ENCODE peak calls at places on chromosomes 12 and 14, in seven cellular contexts. D is GM23338, B is PC-3, P is HCT116, L is GM23248, N is PC-9, Z is MM.1S. V is an unnamed sample. For H3K9me2, the result is how much of the 10 kb centered on the place peaks cover.

GRCh38 chr12:69509308-69509736 is 39.1 kb downstream of the FRS2 start:
- DNase-seq in D (no peak), B (no peak), P (no peak), L (peak), N (no peak), Z (no peak), V (no peak)

GRCh38 chr12:6226002-6226700 is 26.0 kb downstream of the CD9 start:
- DNase-seq in D (no peak), B (no peak), P (no peak), L (peak), N (no peak), Z (no peak), V (peak)

GRCh38 chr12:40032433-40033259 is 73.2 kb downstream of the SLC2A13 start:
- DNase-seq in D (peak), B (no peak), P (no peak), L (no peak), N (no peak), Z (no peak), V (peak)

GRCh38 chr14:29584992-29585391 is 342.7 kb downstream of the PRKD1 start:
- DNase-seq in D (peak), B (peak), P (no peak), L (peak), N (peak), Z (no peak), V (peak)

GRCh38 chr12:6792522-6793201 is 3.3 kb downstream of the CD4 start:
- DNase-seq in D (no peak), B (no peak), P (no peak), L (no peak), N (no peak), Z (no peak), V (no peak)

GRCh38 chr14:58362798-58363412 is 32.8 kb upstream of the TOMM20L start:
- DNase-seq in D (peak), B (peak), P (peak), L (peak), N (no peak), Z (peak), V (peak)

GRCh38 chr14:58864751-58865519 is 227.2 kb downstream of the DACT1 start:
- DNase-seq in D (no peak), B (peak), P (no peak), L (peak), N (no peak), Z (no peak), V (peak)

GRCh38 chr14:24384169-24384568 is 14.6 kb upstream of the NYNRIN start:
- DNase-seq in D (no peak), B (no peak), P (no peak), L (no peak), N (no peak), Z (no peak), V (no peak)

GRCh38 chr12:127548123-127548553 is 718.8 kb upstream of the TMEM132C start:
- DNase-seq in D (peak), B (peak), P (no peak), L (peak), N (no peak), Z (no peak), V (no peak)

GRCh38 chr14:103380719-103381377 is 4.4 kb upstream of the MARK3 start:
- DNase-seq in D (no peak), B (no peak), P (no peak), L (peak), N (no peak), Z (no peak), V (no peak)

GRCh38 chr14:53964249-53964648 is 7.6 kb upstream of the BMP4 start:
- DNase-seq in D (peak), B (no peak), P (no peak), L (no peak), N (no peak), Z (no peak), V (peak)

GRCh38 chr12:105076098-105076497 is 8.2 kb downstream of the ALDH1L2 start:
- DNase-seq in D (no peak), B (peak), P (no peak), L (peak), N (no peak), Z (no peak), V (no peak)

GRCh38 chr12:71556881-71557280 is 106.8 kb downstream of the ZFC3H1 start:
- DNase-seq in D (peak), B (peak), P (peak), L (peak), N (peak), Z (no peak), V (peak)

GRCh38 chr14:51335521-51335920 is 95.5 kb downstream of the TMX1 start:
- DNase-seq in D (no peak), B (no peak), P (no peak), L (peak), N (no peak), Z (no peak), V (no peak)

GRCh38 chr12:75526655-75527511 is 15.5 kb upstream of the KRR1 start:
- DNase-seq in D (peak), B (peak), P (peak), L (peak), N (peak), Z (peak), V (peak)

GRCh38 chr14:73634333-73634833 is 10.4 kb upstream of the DNAL1 start:
- DNase-seq in D (peak), B (peak), P (no peak), L (peak), N (peak), Z (no peak), V (peak)

GRCh38 chr12:61846805-61847204 is 413.4 kb upstream of the USP15 start:
- DNase-seq in D (no peak), B (no peak), P (no peak), L (no peak), N (no peak), Z (no peak), V (no peak)
- TF ChIP-seq EZH2 in D (no peak), B (no peak), P (no peak), L (no peak), N (no peak), Z (no peak), V (no peak)

GRCh38 chr14:37311233-37311632 is 113.5 kb downstream of the MIPOL1 start:
- DNase-seq in D (no peak), B (no peak), P (no peak), L (no peak), N (no peak), Z (no peak), V (no peak)
- H3K9me2 ChIP-seq in D (under half), B (under half), P (under half), L (under half), N (under half), Z (under half), V (under half)

DNA sequence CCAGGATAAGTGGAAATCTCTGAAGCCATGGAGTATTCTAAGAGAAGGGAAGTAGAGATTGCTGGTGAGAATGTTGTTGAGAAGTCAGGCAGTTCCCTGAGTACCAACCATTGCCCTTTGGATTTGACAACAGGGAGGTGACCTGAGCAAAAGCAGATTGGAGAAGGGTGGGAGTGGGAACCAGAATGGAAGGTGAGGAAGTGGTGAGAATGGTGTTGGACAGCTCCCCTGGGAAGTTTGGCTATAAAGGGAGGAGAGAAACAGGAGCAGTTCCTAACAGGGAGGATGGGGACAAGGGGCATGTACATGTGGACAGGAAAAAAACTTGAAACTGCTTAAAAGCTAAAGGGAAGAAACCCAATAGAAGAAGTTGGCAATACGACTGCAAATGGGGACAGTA is 198.1 kb downstream of the ETV6 start:
- DNase-seq in D (no peak), B (no peak), P (no peak), L (no peak), N (no peak), Z (no peak), V (no peak)
- H3K4me2 ChIP-seq in D (no peak), B (no peak), P (no peak), L (no peak), N (no peak), Z (no peak), V (no peak)

GRCh38 chr12:55931780-55932545 is 1.0 kb downstream of the DGKA start:
- DNase-seq in D (peak), B (no peak), P (no peak), L (peak), N (peak), Z (no peak), V (peak)
- TF ChIP-seq EZH2 in D (no peak), B (no peak), P (no peak), L (no peak), N (no peak), Z (no peak), V (no peak)

GRCh38 chr14:105272623-105273022 is 24.3 kb downstream of the BTBD6 start:
- DNase-seq in D (peak), B (no peak), P (no peak), L (no peak), N (no peak), Z (no peak), V (no peak)

GRCh38 chr14:105267820-105268548 is 19.7 kb downstream of the BTBD6 start:
- DNase-seq in D (no peak), B (peak), P (no peak), L (no peak), N (no peak), Z (no peak), V (no peak)

GRCh38 chr14:105271224-105271890 is 23.0 kb downstream of the BTBD6 start:
- DNase-seq in D (no peak), B (no peak), P (no peak), L (no peak), N (no peak), Z (no peak), V (no peak)

GRCh38 chr14:105268736-105269354 is 20.5 kb downstream of the BTBD6 start:
- DNase-seq in D (no peak), B (no peak), P (no peak), L (no peak), N (no peak), Z (no peak), V (no peak)

DNA sequence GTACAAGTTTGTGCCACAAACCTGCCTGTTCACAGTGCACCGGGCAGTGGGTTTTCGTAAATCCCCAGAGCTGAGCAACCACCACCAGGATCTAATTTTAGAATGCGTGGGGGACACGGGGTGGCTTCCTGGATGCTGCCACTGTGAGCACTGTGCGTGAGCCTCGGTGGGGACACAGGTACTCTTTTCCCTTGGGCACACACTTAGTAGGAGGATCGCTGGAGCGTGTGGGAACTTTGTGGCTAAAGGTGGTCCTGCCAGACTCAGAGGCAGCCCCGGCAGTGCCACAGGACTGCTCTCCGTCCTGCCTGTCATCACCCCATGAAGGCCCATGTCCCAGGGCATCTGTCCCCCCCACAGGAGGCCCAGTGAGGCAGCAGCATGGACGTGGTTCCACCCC is 21.1 kb downstream of the BTBD6 start:
- DNase-seq in D (no peak), B (no peak), P (no peak), L (no peak), N (no peak), Z (no peak), V (no peak)
- H3K9me2 ChIP-seq in D (under half), B (under half), P (under half), L (under half), N (under half), Z (under half), V (under half)

DNA sequence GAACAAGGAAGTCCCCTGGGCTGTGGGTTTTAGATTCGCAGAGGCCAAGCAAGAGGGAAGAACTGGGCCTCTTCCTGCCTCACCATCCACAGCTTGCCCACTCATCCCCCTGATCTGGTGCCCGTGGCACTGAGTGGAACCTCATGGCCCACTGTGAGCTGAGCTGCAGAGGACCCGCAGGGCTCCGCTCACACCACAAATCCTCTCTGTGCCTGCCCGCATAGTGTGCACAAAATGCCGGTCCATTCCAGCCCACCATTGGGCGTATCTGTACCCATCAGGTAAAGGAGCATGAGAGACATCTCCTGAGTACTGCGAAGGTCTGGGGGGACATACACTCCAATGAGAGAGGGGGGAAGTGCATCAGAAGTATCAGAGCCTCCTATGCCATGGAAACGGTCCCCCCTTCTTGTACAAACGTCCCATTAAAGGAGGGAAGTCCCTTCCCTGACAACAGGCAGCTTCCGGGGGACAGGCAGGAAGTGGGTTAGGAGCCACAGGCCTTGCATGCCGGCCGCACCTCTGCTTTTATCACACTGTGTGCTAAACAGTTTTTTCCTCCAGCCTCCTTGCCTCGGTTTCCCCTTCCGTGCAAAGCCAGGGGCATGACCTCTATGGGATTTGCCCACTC is 309.4 kb upstream of the DIO3 start:
- DNase-seq in D (no peak), B (no peak), P (no peak), L (no peak), N (no peak), Z (no peak), V (no peak)
- H3K4me2 ChIP-seq in D (no peak), B (no peak), P (no peak), L (no peak), N (no peak), Z (no peak), V (no peak)

GRCh38 chr12:30850684-30851083 is 75.9 kb upstream of the TSPAN11 start:
- DNase-seq in D (peak), B (no peak), P (no peak), L (no peak), N (no peak), Z (no peak), V (no peak)

GRCh38 chr12:30858471-30858870 is 68.1 kb upstream of the TSPAN11 start:
- DNase-seq in D (no peak), B (no peak), P (no peak), L (no peak), N (no peak), Z (no peak), V (no peak)

GRCh38 chr12:30859226-30859625 is 67.3 kb upstream of the TSPAN11 start:
- DNase-seq in D (no peak), B (no peak), P (no peak), L (no peak), N (no peak), Z (no peak), V (no peak)

GRCh38 chr12:30853561-30854133 is 72.9 kb upstream of the TSPAN11 start:
- DNase-seq in D (peak), B (no peak), P (no peak), L (no peak), N (no peak), Z (no peak), V (no peak)
- TF ChIP-seq EZH2 in D (no peak), B (no peak), P (no peak), L (no peak), N (no peak), Z (no peak), V (no peak)

DNA sequence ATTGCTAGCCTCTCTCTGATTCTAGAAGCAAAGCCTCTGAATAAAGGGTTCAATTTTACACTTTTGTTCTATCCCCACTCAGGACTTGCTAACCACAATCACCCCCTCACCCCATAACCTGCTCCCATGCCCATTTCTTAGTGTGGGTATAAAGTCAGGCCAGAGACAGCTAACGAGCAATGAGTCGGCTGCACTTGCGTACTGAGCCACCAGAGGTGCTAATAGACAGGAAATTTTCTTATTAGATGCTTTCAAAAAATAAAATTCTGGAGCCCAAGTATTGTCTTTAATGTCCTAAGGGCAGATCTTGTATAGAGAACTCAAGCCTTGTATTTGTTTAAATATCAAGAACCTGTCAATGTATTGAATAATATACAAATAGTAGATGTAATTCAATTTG is 256.9 kb downstream of the SYT1 start:
- DNase-seq in D (peak), B (peak), P (peak), L (peak), N (no peak), Z (no peak), V (peak)
- H3K9me2 ChIP-seq in D (under half), B (under half), P (under half), L (under half), N (under half), Z (under half), V (under half)

DNA sequence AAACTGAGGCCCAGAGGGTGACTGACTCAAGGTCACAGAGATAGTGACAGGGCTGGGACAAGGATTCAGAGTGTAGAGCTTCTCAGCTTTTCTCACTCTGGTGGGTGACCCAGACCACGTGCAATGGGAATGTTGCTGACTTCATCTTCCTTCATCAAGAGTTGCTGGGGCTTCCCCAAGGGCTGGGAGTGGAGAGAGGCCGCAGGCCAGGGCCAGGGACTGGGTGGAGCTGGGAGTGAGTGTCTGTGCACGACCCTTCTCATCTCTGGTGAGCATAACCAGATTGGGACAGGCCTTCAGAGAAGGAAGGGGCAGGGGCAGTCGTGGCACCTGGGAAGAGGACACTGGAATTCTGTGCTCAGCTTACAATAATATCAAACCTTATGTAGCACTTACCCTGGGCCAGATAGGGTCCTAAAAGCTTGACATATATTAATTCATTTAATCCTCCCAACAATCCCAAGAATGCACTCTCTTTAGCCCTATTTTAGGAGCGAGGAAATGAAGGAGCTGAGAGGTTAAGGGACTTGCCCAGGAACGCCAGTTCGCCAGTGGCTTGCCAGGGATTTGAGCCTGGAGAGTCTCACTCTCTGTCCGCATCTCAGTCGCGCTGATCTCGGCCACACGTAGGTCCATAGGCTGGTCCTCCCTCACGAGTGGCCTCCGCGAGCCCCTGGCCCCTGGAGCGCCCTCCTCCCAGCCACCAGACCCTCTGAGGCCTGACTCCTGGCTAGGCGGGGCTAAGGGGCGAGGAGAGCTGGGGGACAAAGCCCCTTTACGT is 15.8 kb downstream of the KRT18 start:
- DNase-seq in D (peak), B (no peak), P (no peak), L (no peak), N (no peak), Z (no peak), V (peak)
- H3K4me2 ChIP-seq in D (peak), B (no peak), P (no peak), L (peak), N (peak), Z (no peak), V (peak)

V was measured in hepatocyte.